ENCODE peak calls at places on chromosomes 7 and 10, in eight cellular contexts. O is GM23338, A is PC-3, Q is SK-N-SH, G is hepatocyte, C is GM23248, P is OCI-LY7, J is MM.1S. L is an unnamed sample.

GRCh38 chr7:101912711-101913110 is 95.3 kb downstream of the CUX1 start:
- DNase-seq in O (no peak), A (no peak), Q (no peak), G (peak; percentile 68), C (no peak), P (no peak), J (no peak), L (no peak)

GRCh38 chr10:124474502-124475070 is 13.0 kb downstream of the LHPP start:
- DNase-seq in O (no peak), A (no peak), Q (no peak), G (no peak), C (no peak), P (no peak), J (no peak), L (no peak)

GRCh38 chr10:105370697-105371096 is 729.6 kb downstream of the SORCS3 start:
- DNase-seq in O (no peak), A (no peak), Q (no peak), G (no peak), C (no peak), P (no peak), J (no peak), L (no peak)

GRCh38 chr7:138625084-138625848 is 75.9 kb downstream of the SVOPL start:
- DNase-seq in O (peak; percentile 14), A (no peak), Q (no peak), G (no peak), C (no peak), P (no peak), J (no peak), L (no peak)

GRCh38 chr7:70752794-70753241 is 379.1 kb upstream of the GALNT17 start:
- DNase-seq in O (no peak), A (no peak), Q (no peak), G (no peak), C (peak; percentile 10), P (no peak), J (no peak), L (no peak)

GRCh38 chr7:68547181-68547580 is 1051.1 kb upstream of the AUTS2 start:
- DNase-seq in O (no peak), A (no peak), Q (no peak), G (no peak), C (no peak), P (no peak), J (no peak), L (no peak)

GRCh38 chr7:953547-954327 is 743 bp downstream of the ADAP1 start:
- DNase-seq in O (peak; percentile 78), A (peak; percentile 69), Q (peak; percentile 88), G (peak; percentile 78), C (peak; percentile 57), P (no peak), J (no peak), L (no peak)

GRCh38 chr7:151236406-151236805 is 4.1 kb downstream of the CHPF2 start:
- DNase-seq in O (no peak), A (no peak), Q (no peak), G (no peak), C (no peak), P (no peak), J (no peak), L (no peak)

GRCh38 chr7:27166475-27167169 is 1.3 kb upstream of the HOXA9 start:
- DNase-seq in O (peak; percentile 53), A (peak; percentile 33), Q (no peak), G (no peak), C (peak; percentile 66), P (no peak), J (no peak), L (no peak)

GRCh38 chr10:35822316-35822715 is 180.2 kb upstream of the FZD8 start:
- DNase-seq in O (peak; percentile 82), A (peak; percentile 36), Q (no peak), G (peak; percentile 65), C (peak; percentile 97), P (no peak), J (no peak), L (no peak)

GRCh38 chr10:11225935-11226334 is 208.3 kb downstream of the CELF2 start:
- DNase-seq in O (no peak), A (no peak), Q (no peak), G (no peak), C (no peak), P (no peak), J (peak; percentile 76), L (no peak)

GRCh38 chr10:117503170-117503885 is 39.2 kb upstream of the EMX2 start:
- DNase-seq in O (no peak), A (no peak), Q (peak; percentile 81), G (peak; percentile 23), C (peak; percentile 77), P (no peak), J (peak; percentile 86), L (no peak)

GRCh38 chr7:158861936-158862704 is 5.8 kb downstream of the DYNC2I1 start:
- DNase-seq in O (no peak), A (no peak), Q (no peak), G (no peak), C (no peak), P (no peak), J (no peak), L (no peak)

GRCh38 chr10:87547734-87548311 is 43.1 kb downstream of the MINPP1 start:
- DNase-seq in O (peak; percentile 21), A (peak; percentile 87), Q (no peak), G (no peak), C (peak; percentile 91), P (no peak), J (no peak), L (no peak)

GRCh38 chr10:70596110-70596798 is 6.3 kb downstream of the PRF1 start:
- DNase-seq in O (no peak), A (no peak), Q (no peak), G (peak; percentile 50), C (no peak), P (no peak), J (no peak), L (no peak)

GRCh38 chr7:139603896-139604295 is 80.4 kb downstream of the CLEC2L start:
- DNase-seq in O (no peak), A (no peak), Q (peak; percentile 52), G (no peak), C (no peak), P (no peak), J (no peak), L (no peak)

GRCh38 chr10:50987934-50988333 is 86.4 kb upstream of the PRKG1 start:
- DNase-seq in O (no peak), A (no peak), Q (no peak), G (no peak), C (no peak), P (no peak), J (no peak), L (no peak)

GRCh38 chr7:51569176-51569575 is 252.6 kb upstream of the COBL start:
- DNase-seq in O (no peak), A (no peak), Q (no peak), G (no peak), C (no peak), P (no peak), J (no peak), L (no peak)

GRCh38 chr7:104018425-104018824 is 29.0 kb upstream of the RELN start:
- DNase-seq in O (no peak), A (no peak), Q (no peak), G (no peak), C (no peak), P (no peak), J (no peak), L (no peak)

GRCh38 chr10:49272251-49273081 is 26.5 kb upstream of the C10orf71 start:
- DNase-seq in O (no peak), A (no peak), Q (no peak), G (no peak), C (peak; percentile 87), P (no peak), J (no peak), L (no peak)

GRCh38 chr10:44571701-44572100 is 186.8 kb upstream of the CXCL12 start:
- DNase-seq in O (no peak), A (peak; percentile 48), Q (no peak), G (no peak), C (peak; percentile 57), P (no peak), J (no peak), L (no peak)

GRCh38 chr7:91029688-91030087 is 234.5 kb upstream of the FZD1 start:
- DNase-seq in O (no peak), A (no peak), Q (no peak), G (no peak), C (no peak), P (peak; percentile 4), J (no peak), L (peak; percentile 63)

GRCh38 chr10:4028027-4028471 is 243.0 kb upstream of the KLF6 start:
- DNase-seq in O (no peak), A (no peak), Q (no peak), G (no peak), C (peak; percentile 52), P (no peak), J (no peak), L (no peak)

DNA sequence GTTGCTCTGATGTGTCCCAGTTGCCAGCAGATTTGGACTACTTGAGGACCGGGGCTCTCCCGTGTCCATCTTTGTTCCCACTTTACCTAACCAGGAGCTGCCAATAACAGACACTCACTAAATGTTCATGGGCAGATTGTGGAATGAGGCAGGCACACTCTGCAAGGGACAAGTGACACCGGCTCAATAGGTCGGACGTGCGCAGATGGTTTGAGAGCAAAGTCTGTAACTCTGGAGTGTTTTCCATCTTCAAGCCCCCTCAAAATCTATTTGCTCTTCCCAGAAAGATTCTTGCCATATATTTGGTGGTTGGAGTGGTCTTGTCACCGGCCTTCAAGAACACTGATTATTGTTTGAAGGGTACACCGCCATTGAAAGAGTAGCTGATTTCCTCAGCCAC is 47.2 kb downstream of the THNSL1 start:
- DNase-seq in O (no peak), A (no peak), Q (no peak), G (no peak), C (no peak), P (no peak), J (no peak), L (no peak)
- H3K9me2 ChIP-seq in O (no peaks in the 10 kb centered on the region), A (no peaks in the 10 kb centered on the region), Q (no peaks in the 10 kb centered on the region), G (no peaks in the 10 kb centered on the region), C (no peaks in the 10 kb centered on the region), P (no peaks in the 10 kb centered on the region), J (no peaks in the 10 kb centered on the region), L (no peaks in the 10 kb centered on the region)

DNA sequence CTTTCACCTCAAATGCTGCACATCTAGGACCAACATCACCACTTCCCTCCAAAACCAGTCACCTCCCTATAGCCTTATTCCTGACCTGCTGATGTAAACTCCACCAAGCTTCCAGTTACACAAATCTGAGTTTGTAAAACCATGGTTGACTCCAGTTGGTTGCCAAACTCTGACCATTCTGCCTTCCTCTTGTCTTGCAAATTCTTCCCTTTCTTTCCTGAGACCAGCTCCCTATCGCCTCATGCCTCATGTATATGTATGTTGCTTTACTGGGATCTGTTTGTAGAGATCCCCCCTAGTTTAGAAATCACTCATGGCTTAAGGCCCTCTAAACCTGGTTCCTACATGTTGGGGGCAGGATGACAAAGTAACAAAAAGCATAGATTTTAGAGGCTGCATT is 31.3 kb downstream of the PAX2 start:
- DNase-seq in O (peak; percentile 53), A (no peak), Q (no peak), G (no peak), C (no peak), P (no peak), J (no peak), L (no peak)
- H3K9me2 ChIP-seq in O (no peaks in the 10 kb centered on the region), A (no peaks in the 10 kb centered on the region), Q (no peaks in the 10 kb centered on the region), G (no peaks in the 10 kb centered on the region), C (no peaks in the 10 kb centered on the region), P (no peaks in the 10 kb centered on the region), J (no peaks in the 10 kb centered on the region), L (no peaks in the 10 kb centered on the region)

GRCh38 chr7:22934473-22935065 is 79.4 kb downstream of the HYCC1 start:
- DNase-seq in O (no peak), A (no peak), Q (no peak), G (peak; percentile 5), C (peak; percentile 61), P (no peak), J (no peak), L (no peak)
- H3K9me2 ChIP-seq in O (no peaks in the 10 kb centered on the region), A (no peaks in the 10 kb centered on the region), Q (no peaks in the 10 kb centered on the region), G (no peaks in the 10 kb centered on the region), C (no peaks in the 10 kb centered on the region), P (no peaks in the 10 kb centered on the region), J (no peaks in the 10 kb centered on the region), L (no peaks in the 10 kb centered on the region)

GRCh38 chr7:86914468-86915054 is 144.9 kb downstream of the ELAPOR2 start:
- DNase-seq in O (peak; percentile 55), A (peak; percentile 53), Q (no peak), G (peak; percentile 16), C (peak; percentile 62), P (peak; percentile 37), J (peak; percentile 27), L (peak; percentile 76)
- H3K9me2 ChIP-seq in O (no peaks in the 10 kb centered on the region), A (no peaks in the 10 kb centered on the region), Q (no peaks in the 10 kb centered on the region), G (no peaks in the 10 kb centered on the region), C (no peaks in the 10 kb centered on the region), P (no peaks in the 10 kb centered on the region), J (no peaks in the 10 kb centered on the region), L (no peaks in the 10 kb centered on the region)

L was measured in Karpas-422.